ENCODE peak calls at places on chromosomes 13 and 19, in nine cellular contexts. W is mucosa of gallbladder, X is T-helper 17 cell, J is T47D, Z is left cardiac atrium, M is Peyer's patch, O is BE2C, A is right lobe of liver, Y is pulmonary artery endothelial cell. D is an unnamed sample.

GRCh38 chr13:36905944-36906343 is 14.1 kb downstream of the SMAD9 start:
- DNase-seq in Y (no peak), W (no peak), J (no peak), X (no peak), A (no peak), O (no peak), Z (no peak), M (no peak), D (no peak)

GRCh38 chr19:29445246-29445645 is 80.5 kb upstream of the VSTM2B start:
- DNase-seq in A (no peak), W (no peak), J (no peak), O (no peak), Y (no peak), M (no peak), X (no peak), Z (no peak), D (no peak)

GRCh38 chr19:1189419-1189818 is 15.4 kb upstream of the SBNO2 start:
- DNase-seq in W (no peak), X (no peak), Y (no peak), J (no peak), M (no peak), A (no peak), O (no peak), Z (no peak), D (no peak)

GRCh38 chr19:39557791-39558622 is 18.0 kb upstream of the EID2 start:
- DNase-seq in A (no peak), Y (no peak), J (peak), W (no peak), M (peak), Z (no peak), O (no peak), X (no peak), D (no peak)

GRCh38 chr13:102400619-102401125 is 1.2 kb downstream of the FGF14 start:
- DNase-seq in O (peak), W (no peak), J (no peak), Z (peak), Y (no peak), A (peak), M (no peak), X (no peak), D (peak)

GRCh38 chr19:51808333-51808986 is 13.5 kb downstream of the FPR3 start:
- DNase-seq in Z (no peak), W (no peak), X (no peak), Y (peak), J (peak), M (no peak), A (no peak), O (no peak), D (no peak)

GRCh38 chr19:50046649-50047503 is 21.1 kb downstream of the ZNF473 start:
- DNase-seq in Y (no peak), Z (peak), O (peak), A (no peak), M (peak), W (peak), X (peak), J (no peak), D (no peak)

GRCh38 chr19:2132731-2133490 is 18.5 kb downstream of the AP3D1 start:
- DNase-seq in M (no peak), J (no peak), W (no peak), Y (no peak), X (no peak), A (peak), O (no peak), Z (peak), D (no peak)

GRCh38 chr19:4369109-4369887 is 25.9 kb downstream of the MPND start:
- DNase-seq in Z (peak), O (no peak), M (peak), A (peak), J (no peak), Y (no peak), X (peak), W (peak), D (no peak)

GRCh38 chr19:31249217-31249616 is 100.0 kb downstream of the TSHZ3 start:
- DNase-seq in M (no peak), J (peak), O (no peak), X (no peak), A (no peak), Z (no peak), Y (no peak), W (no peak), D (no peak)

GRCh38 chr19:31178833-31179470 is 170.3 kb downstream of the TSHZ3 start:
- DNase-seq in Z (no peak), M (no peak), X (no peak), O (no peak), W (no peak), Y (no peak), J (no peak), A (no peak), D (no peak)

GRCh38 chr19:49119411-49120324 is at the start of gene PPFIA3:
- DNase-seq in Y (no peak), O (peak), J (peak), M (no peak), X (no peak), A (peak), Z (peak), W (peak), D (no peak)

GRCh38 chr19:18793144-18794028 is 2.3 kb upstream of the COMP start:
- DNase-seq in A (no peak), J (no peak), M (no peak), W (no peak), O (no peak), Y (no peak), X (no peak), Z (no peak), D (peak)

GRCh38 chr13:27704681-27705080 is 83.0 kb downstream of the POLR1D start:
- DNase-seq in M (no peak), O (no peak), Z (no peak), W (no peak), A (no peak), Y (no peak), X (no peak), J (no peak), D (no peak)

GRCh38 chr19:17807731-17808316 is 12.9 kb downstream of the B3GNT3 start:
- DNase-seq in Y (no peak), O (no peak), A (no peak), J (no peak), W (no peak), Z (no peak), X (no peak), M (no peak), D (no peak)

GRCh38 chr13:101930331-101930730 is 471.5 kb downstream of the FGF14 start:
- DNase-seq in M (no peak), O (no peak), A (no peak), W (no peak), X (no peak), Z (no peak), J (no peak), Y (no peak), D (no peak)

GRCh38 chr13:99196466-99197256 is 4.0 kb upstream of the UBAC2 start:
- DNase-seq in X (no peak), A (no peak), Z (no peak), W (no peak), M (no peak), O (no peak), Y (no peak), J (peak), D (no peak)

GRCh38 chr13:44401577-44401976 is 28.0 kb downstream of the SERP2 start:
- DNase-seq in Z (no peak), M (no peak), J (no peak), W (no peak), O (no peak), X (no peak), A (peak), Y (no peak), D (no peak)

GRCh38 chr13:43126420-43126819 is 103.0 kb downstream of the DNAJC15 start:
- DNase-seq in W (no peak), O (no peak), Y (no peak), J (no peak), M (no peak), Z (no peak), A (no peak), X (no peak), D (no peak)